ENCODE peak calls at places on chromosomes 16 and 17, in nine cellular contexts. One of them, this sample, is unnamed.

GRCh38 chr16:69741951-69742904 is 12.5 kb downstream of the NOB1 start:
- DNase-seq in C1 segment of cervical spinal cord: no peak
- DNase-seq in kidney glomerular epithelial cell: peak
- DNase-seq in PC-3: peak
- DNase-seq in Kasumi-1: no peak
- DNase-seq in EL: peak
- DNase-seq in renal cortical epithelial cell: peak
- DNase-seq in stimulated activated CD8-positive, alpha-beta memory T cell treated with anti-CD3 and anti-CD28 coated beads, Interleukin-15, amount 100 ng/mL, for 1 hour: no peak
- DNase-seq in stimulated activated CD4-positive, alpha-beta T cell treated with anti-CD3 and anti-CD28 coated beads, Interleukin-2, amount 100 ng/mL, for 48 hours: no peak
- DNase-seq in this sample: no peak

GRCh38 chr17:40450175-40450574 is 6.9 kb downstream of the IGFBP4 start:
- DNase-seq in PC-3: peak
- DNase-seq in kidney glomerular epithelial cell: peak
- DNase-seq in C1 segment of cervical spinal cord: no peak
- DNase-seq in renal cortical epithelial cell: no peak
- DNase-seq in Kasumi-1: peak
- DNase-seq in EL: peak
- DNase-seq in stimulated activated CD4-positive, alpha-beta T cell treated with anti-CD3 and anti-CD28 coated beads, Interleukin-2, amount 100 ng/mL, for 48 hours: no peak
- DNase-seq in stimulated activated CD8-positive, alpha-beta memory T cell treated with anti-CD3 and anti-CD28 coated beads, Interleukin-15, amount 100 ng/mL, for 1 hour: no peak
- DNase-seq in this sample: no peak

GRCh38 chr16:20956319-20956718 is 55.7 kb downstream of the LYRM1 start:
- DNase-seq in Kasumi-1: no peak
- DNase-seq in stimulated activated CD4-positive, alpha-beta T cell treated with anti-CD3 and anti-CD28 coated beads, Interleukin-2, amount 100 ng/mL, for 48 hours: no peak
- DNase-seq in renal cortical epithelial cell: peak
- DNase-seq in C1 segment of cervical spinal cord: no peak
- DNase-seq in kidney glomerular epithelial cell: no peak
- DNase-seq in EL: no peak
- DNase-seq in stimulated activated CD8-positive, alpha-beta memory T cell treated with anti-CD3 and anti-CD28 coated beads, Interleukin-15, amount 100 ng/mL, for 1 hour: no peak
- DNase-seq in PC-3: peak
- DNase-seq in this sample: no peak

GRCh38 chr17:16294560-16294959 is 58.7 kb downstream of the CENPV start:
- DNase-seq in stimulated activated CD8-positive, alpha-beta memory T cell treated with anti-CD3 and anti-CD28 coated beads, Interleukin-15, amount 100 ng/mL, for 1 hour: no peak
- DNase-seq in Kasumi-1: no peak
- DNase-seq in C1 segment of cervical spinal cord: no peak
- DNase-seq in stimulated activated CD4-positive, alpha-beta T cell treated with anti-CD3 and anti-CD28 coated beads, Interleukin-2, amount 100 ng/mL, for 48 hours: no peak
- DNase-seq in renal cortical epithelial cell: no peak
- DNase-seq in EL: no peak
- DNase-seq in kidney glomerular epithelial cell: no peak
- DNase-seq in PC-3: peak
- DNase-seq in this sample: no peak

GRCh38 chr16:88799569-88800276 is 3.9 kb upstream of the CDT1 start:
- DNase-seq in Kasumi-1: peak
- DNase-seq in renal cortical epithelial cell: no peak
- DNase-seq in kidney glomerular epithelial cell: no peak
- DNase-seq in stimulated activated CD8-positive, alpha-beta memory T cell treated with anti-CD3 and anti-CD28 coated beads, Interleukin-15, amount 100 ng/mL, for 1 hour: no peak
- DNase-seq in stimulated activated CD4-positive, alpha-beta T cell treated with anti-CD3 and anti-CD28 coated beads, Interleukin-2, amount 100 ng/mL, for 48 hours: no peak
- DNase-seq in C1 segment of cervical spinal cord: no peak
- DNase-seq in EL: no peak
- DNase-seq in PC-3: no peak
- DNase-seq in this sample: no peak

GRCh38 chr17:4953461-4953961 is 2.6 kb downstream of the ENO3 start:
- DNase-seq in kidney glomerular epithelial cell: peak
- DNase-seq in stimulated activated CD8-positive, alpha-beta memory T cell treated with anti-CD3 and anti-CD28 coated beads, Interleukin-15, amount 100 ng/mL, for 1 hour: no peak
- DNase-seq in Kasumi-1: no peak
- DNase-seq in C1 segment of cervical spinal cord: no peak
- DNase-seq in renal cortical epithelial cell: peak
- DNase-seq in PC-3: no peak
- DNase-seq in EL: peak
- DNase-seq in stimulated activated CD4-positive, alpha-beta T cell treated with anti-CD3 and anti-CD28 coated beads, Interleukin-2, amount 100 ng/mL, for 48 hours: no peak
- DNase-seq in this sample: peak

GRCh38 chr16:51876934-51877333 is 670.0 kb downstream of the TOX3 start:
- DNase-seq in C1 segment of cervical spinal cord: no peak
- DNase-seq in stimulated activated CD4-positive, alpha-beta T cell treated with anti-CD3 and anti-CD28 coated beads, Interleukin-2, amount 100 ng/mL, for 48 hours: no peak
- DNase-seq in Kasumi-1: no peak
- DNase-seq in stimulated activated CD8-positive, alpha-beta memory T cell treated with anti-CD3 and anti-CD28 coated beads, Interleukin-15, amount 100 ng/mL, for 1 hour: no peak
- DNase-seq in EL: no peak
- DNase-seq in PC-3: no peak
- DNase-seq in kidney glomerular epithelial cell: no peak
- DNase-seq in renal cortical epithelial cell: no peak
- DNase-seq in this sample: peak

GRCh38 chr17:30153463-30153862 is 36.8 kb downstream of the NSRP1 start:
- DNase-seq in PC-3: no peak
- DNase-seq in EL: no peak
- DNase-seq in kidney glomerular epithelial cell: no peak
- DNase-seq in Kasumi-1: no peak
- DNase-seq in renal cortical epithelial cell: no peak
- DNase-seq in C1 segment of cervical spinal cord: no peak
- DNase-seq in stimulated activated CD8-positive, alpha-beta memory T cell treated with anti-CD3 and anti-CD28 coated beads, Interleukin-15, amount 100 ng/mL, for 1 hour: no peak
- DNase-seq in stimulated activated CD4-positive, alpha-beta T cell treated with anti-CD3 and anti-CD28 coated beads, Interleukin-2, amount 100 ng/mL, for 48 hours: no peak
- DNase-seq in this sample: peak

GRCh38 chr16:68286153-68287074 is 22.1 kb downstream of the SLC7A6 start:
- DNase-seq in PC-3: no peak
- DNase-seq in Kasumi-1: peak
- DNase-seq in stimulated activated CD4-positive, alpha-beta T cell treated with anti-CD3 and anti-CD28 coated beads, Interleukin-2, amount 100 ng/mL, for 48 hours: no peak
- DNase-seq in EL: no peak
- DNase-seq in renal cortical epithelial cell: no peak
- DNase-seq in C1 segment of cervical spinal cord: no peak
- DNase-seq in kidney glomerular epithelial cell: no peak
- DNase-seq in stimulated activated CD8-positive, alpha-beta memory T cell treated with anti-CD3 and anti-CD28 coated beads, Interleukin-15, amount 100 ng/mL, for 1 hour: no peak
- DNase-seq in this sample: no peak

GRCh38 chr16:50743575-50744225 is 1.8 kb downstream of the CYLD start:
- DNase-seq in Kasumi-1: no peak
- DNase-seq in stimulated activated CD4-positive, alpha-beta T cell treated with anti-CD3 and anti-CD28 coated beads, Interleukin-2, amount 100 ng/mL, for 48 hours: no peak
- DNase-seq in EL: no peak
- DNase-seq in renal cortical epithelial cell: no peak
- DNase-seq in stimulated activated CD8-positive, alpha-beta memory T cell treated with anti-CD3 and anti-CD28 coated beads, Interleukin-15, amount 100 ng/mL, for 1 hour: no peak
- DNase-seq in kidney glomerular epithelial cell: no peak
- DNase-seq in C1 segment of cervical spinal cord: no peak
- DNase-seq in PC-3: no peak
- DNase-seq in this sample: no peak

GRCh38 chr17:73349138-73349537 is 37.3 kb upstream of the CDC42EP4 start:
- DNase-seq in EL: no peak
- DNase-seq in stimulated activated CD8-positive, alpha-beta memory T cell treated with anti-CD3 and anti-CD28 coated beads, Interleukin-15, amount 100 ng/mL, for 1 hour: no peak
- DNase-seq in stimulated activated CD4-positive, alpha-beta T cell treated with anti-CD3 and anti-CD28 coated beads, Interleukin-2, amount 100 ng/mL, for 48 hours: no peak
- DNase-seq in renal cortical epithelial cell: no peak
- DNase-seq in C1 segment of cervical spinal cord: peak
- DNase-seq in kidney glomerular epithelial cell: no peak
- DNase-seq in PC-3: no peak
- DNase-seq in Kasumi-1: no peak
- DNase-seq in this sample: no peak

This sample was measured in myocyte.